ENCODE peak calls at places on chromosomes 3 and 15, in ten cellular contexts. One of them, this sample, is unnamed.

GRCh38 chr3:106920609-106921008 is 456.6 kb upstream of the CCDC54 start:
- DNase-seq in MM.1S: no peak
- DNase-seq in stimulated activated CD4-positive, alpha-beta T cell treated with anti-CD3 and anti-CD28 coated beads, Interleukin-2, amount 100 ng/mL, for 24 hours: no peak
- DNase-seq in HL-60: no peak
- DNase-seq in T-cell: no peak
- DNase-seq in cardiac muscle cell: no peak
- DNase-seq in tibial artery: no peak
- DNase-seq in endothelial cell: no peak
- DNase-seq in activated CD4-positive, alpha-beta T cell treated with anti-CD3 and anti-CD28 coated beads, Interleukin-2, amount 50 U/mL, for 1 hour: no peak
- DNase-seq in aorta: no peak
- DNase-seq in this sample: no peak

GRCh38 chr3:28745436-28745835 is 396.8 kb upstream of the AZI2 start:
- DNase-seq in T-cell: no peak
- DNase-seq in MM.1S: no peak
- DNase-seq in HL-60: no peak
- DNase-seq in cardiac muscle cell: peak; percentile 61
- DNase-seq in activated CD4-positive, alpha-beta T cell treated with anti-CD3 and anti-CD28 coated beads, Interleukin-2, amount 50 U/mL, for 1 hour: no peak
- DNase-seq in stimulated activated CD4-positive, alpha-beta T cell treated with anti-CD3 and anti-CD28 coated beads, Interleukin-2, amount 100 ng/mL, for 24 hours: no peak
- DNase-seq in tibial artery: no peak
- DNase-seq in aorta: no peak
- DNase-seq in endothelial cell: no peak
- DNase-seq in this sample: no peak

GRCh38 chr3:72475258-72476138 is 372.7 kb downstream of the SHQ1 start:
- DNase-seq in endothelial cell: no peak
- DNase-seq in T-cell: no peak
- DNase-seq in activated CD4-positive, alpha-beta T cell treated with anti-CD3 and anti-CD28 coated beads, Interleukin-2, amount 50 U/mL, for 1 hour: no peak
- DNase-seq in MM.1S: no peak
- DNase-seq in tibial artery: no peak
- DNase-seq in HL-60: peak; percentile 38
- DNase-seq in cardiac muscle cell: no peak
- DNase-seq in stimulated activated CD4-positive, alpha-beta T cell treated with anti-CD3 and anti-CD28 coated beads, Interleukin-2, amount 100 ng/mL, for 24 hours: no peak
- DNase-seq in aorta: no peak
- DNase-seq in this sample: no peak

GRCh38 chr3:8776406-8776805 is 7.0 kb upstream of the OXTR start:
- DNase-seq in aorta: no peak
- DNase-seq in MM.1S: no peak
- DNase-seq in tibial artery: no peak
- DNase-seq in T-cell: no peak
- DNase-seq in cardiac muscle cell: peak; percentile 75
- DNase-seq in HL-60: no peak
- DNase-seq in endothelial cell: no peak
- DNase-seq in activated CD4-positive, alpha-beta T cell treated with anti-CD3 and anti-CD28 coated beads, Interleukin-2, amount 50 U/mL, for 1 hour: no peak
- DNase-seq in stimulated activated CD4-positive, alpha-beta T cell treated with anti-CD3 and anti-CD28 coated beads, Interleukin-2, amount 100 ng/mL, for 24 hours: no peak
- DNase-seq in this sample: peak; percentile 92

GRCh38 chr3:104548401-104548800 is 818.3 kb upstream of the ALCAM start:
- DNase-seq in cardiac muscle cell: no peak
- DNase-seq in HL-60: no peak
- DNase-seq in stimulated activated CD4-positive, alpha-beta T cell treated with anti-CD3 and anti-CD28 coated beads, Interleukin-2, amount 100 ng/mL, for 24 hours: no peak
- DNase-seq in aorta: no peak
- DNase-seq in activated CD4-positive, alpha-beta T cell treated with anti-CD3 and anti-CD28 coated beads, Interleukin-2, amount 50 U/mL, for 1 hour: no peak
- DNase-seq in tibial artery: no peak
- DNase-seq in MM.1S: no peak
- DNase-seq in T-cell: no peak
- DNase-seq in endothelial cell: no peak
- DNase-seq in this sample: no peak

GRCh38 chr3:51190827-51191226 is 194.3 kb upstream of the MANF start:
- DNase-seq in cardiac muscle cell: no peak
- DNase-seq in tibial artery: no peak
- DNase-seq in endothelial cell: no peak
- DNase-seq in HL-60: no peak
- DNase-seq in stimulated activated CD4-positive, alpha-beta T cell treated with anti-CD3 and anti-CD28 coated beads, Interleukin-2, amount 100 ng/mL, for 24 hours: no peak
- DNase-seq in aorta: no peak
- DNase-seq in MM.1S: no peak
- DNase-seq in T-cell: no peak
- DNase-seq in activated CD4-positive, alpha-beta T cell treated with anti-CD3 and anti-CD28 coated beads, Interleukin-2, amount 50 U/mL, for 1 hour: no peak
- DNase-seq in this sample: no peak

GRCh38 chr3:190731596-190731995 is 130.9 kb downstream of the GMNC start:
- DNase-seq in MM.1S: no peak
- DNase-seq in HL-60: no peak
- DNase-seq in cardiac muscle cell: no peak
- DNase-seq in aorta: no peak
- DNase-seq in endothelial cell: no peak
- DNase-seq in stimulated activated CD4-positive, alpha-beta T cell treated with anti-CD3 and anti-CD28 coated beads, Interleukin-2, amount 100 ng/mL, for 24 hours: no peak
- DNase-seq in tibial artery: no peak
- DNase-seq in T-cell: no peak
- DNase-seq in activated CD4-positive, alpha-beta T cell treated with anti-CD3 and anti-CD28 coated beads, Interleukin-2, amount 50 U/mL, for 1 hour: no peak
- DNase-seq in this sample: no peak

GRCh38 chr3:126118591-126118990 is 34.7 kb upstream of the SLC41A3 start:
- DNase-seq in endothelial cell: no peak
- DNase-seq in tibial artery: peak; percentile 41
- DNase-seq in aorta: peak; percentile 40
- DNase-seq in cardiac muscle cell: no peak
- DNase-seq in MM.1S: no peak
- DNase-seq in HL-60: no peak
- DNase-seq in activated CD4-positive, alpha-beta T cell treated with anti-CD3 and anti-CD28 coated beads, Interleukin-2, amount 50 U/mL, for 1 hour: no peak
- DNase-seq in T-cell: no peak
- DNase-seq in stimulated activated CD4-positive, alpha-beta T cell treated with anti-CD3 and anti-CD28 coated beads, Interleukin-2, amount 100 ng/mL, for 24 hours: no peak
- DNase-seq in this sample: no peak

GRCh38 chr3:11447584-11448200 is 175.5 kb downstream of the ATG7 start:
- DNase-seq in cardiac muscle cell: no peak
- DNase-seq in tibial artery: no peak
- DNase-seq in stimulated activated CD4-positive, alpha-beta T cell treated with anti-CD3 and anti-CD28 coated beads, Interleukin-2, amount 100 ng/mL, for 24 hours: no peak
- DNase-seq in aorta: no peak
- DNase-seq in endothelial cell: no peak
- DNase-seq in HL-60: no peak
- DNase-seq in activated CD4-positive, alpha-beta T cell treated with anti-CD3 and anti-CD28 coated beads, Interleukin-2, amount 50 U/mL, for 1 hour: no peak
- DNase-seq in T-cell: no peak
- DNase-seq in MM.1S: no peak
- DNase-seq in this sample: no peak

GRCh38 chr3:43953814-43954241 is 263.1 kb downstream of the ABHD5 start:
- DNase-seq in activated CD4-positive, alpha-beta T cell treated with anti-CD3 and anti-CD28 coated beads, Interleukin-2, amount 50 U/mL, for 1 hour: no peak
- DNase-seq in cardiac muscle cell: peak; percentile 20
- DNase-seq in T-cell: no peak
- DNase-seq in aorta: no peak
- DNase-seq in tibial artery: no peak
- DNase-seq in MM.1S: no peak
- DNase-seq in HL-60: no peak
- DNase-seq in endothelial cell: no peak
- DNase-seq in stimulated activated CD4-positive, alpha-beta T cell treated with anti-CD3 and anti-CD28 coated beads, Interleukin-2, amount 100 ng/mL, for 24 hours: no peak
- DNase-seq in this sample: peak; percentile 24

GRCh38 chr3:26484140-26484539 is 138.4 kb upstream of the LRRC3B start:
- DNase-seq in stimulated activated CD4-positive, alpha-beta T cell treated with anti-CD3 and anti-CD28 coated beads, Interleukin-2, amount 100 ng/mL, for 24 hours: no peak
- DNase-seq in cardiac muscle cell: no peak
- DNase-seq in HL-60: no peak
- DNase-seq in tibial artery: no peak
- DNase-seq in endothelial cell: peak; percentile 25
- DNase-seq in T-cell: no peak
- DNase-seq in activated CD4-positive, alpha-beta T cell treated with anti-CD3 and anti-CD28 coated beads, Interleukin-2, amount 50 U/mL, for 1 hour: no peak
- DNase-seq in MM.1S: no peak
- DNase-seq in aorta: no peak
- DNase-seq in this sample: no peak

GRCh38 chr3:173371848-173372487 is 25.6 kb upstream of the NLGN1 start:
- DNase-seq in endothelial cell: peak; percentile 40
- DNase-seq in HL-60: no peak
- DNase-seq in aorta: peak; percentile 37
- DNase-seq in stimulated activated CD4-positive, alpha-beta T cell treated with anti-CD3 and anti-CD28 coated beads, Interleukin-2, amount 100 ng/mL, for 24 hours: no peak
- DNase-seq in cardiac muscle cell: peak; percentile 58
- DNase-seq in tibial artery: no peak
- DNase-seq in T-cell: no peak
- DNase-seq in MM.1S: peak; percentile 38
- DNase-seq in activated CD4-positive, alpha-beta T cell treated with anti-CD3 and anti-CD28 coated beads, Interleukin-2, amount 50 U/mL, for 1 hour: no peak
- DNase-seq in this sample: peak; percentile 34

GRCh38 chr3:11197471-11197870 is 43.2 kb downstream of the HRH1 start:
- DNase-seq in aorta: no peak
- DNase-seq in tibial artery: no peak
- DNase-seq in endothelial cell: no peak
- DNase-seq in cardiac muscle cell: no peak
- DNase-seq in MM.1S: no peak
- DNase-seq in T-cell: no peak
- DNase-seq in HL-60: no peak
- DNase-seq in activated CD4-positive, alpha-beta T cell treated with anti-CD3 and anti-CD28 coated beads, Interleukin-2, amount 50 U/mL, for 1 hour: no peak
- DNase-seq in stimulated activated CD4-positive, alpha-beta T cell treated with anti-CD3 and anti-CD28 coated beads, Interleukin-2, amount 100 ng/mL, for 24 hours: no peak
- DNase-seq in this sample: peak; percentile 54

GRCh38 chr3:102444101-102444500 is 9.3 kb downstream of the ZPLD1 start:
- DNase-seq in T-cell: no peak
- DNase-seq in stimulated activated CD4-positive, alpha-beta T cell treated with anti-CD3 and anti-CD28 coated beads, Interleukin-2, amount 100 ng/mL, for 24 hours: no peak
- DNase-seq in activated CD4-positive, alpha-beta T cell treated with anti-CD3 and anti-CD28 coated beads, Interleukin-2, amount 50 U/mL, for 1 hour: no peak
- DNase-seq in tibial artery: no peak
- DNase-seq in cardiac muscle cell: peak; percentile 50
- DNase-seq in aorta: no peak
- DNase-seq in HL-60: no peak
- DNase-seq in MM.1S: no peak
- DNase-seq in endothelial cell: no peak
- DNase-seq in this sample: peak; percentile 56

GRCh38 chr3:14124615-14125192 is at the start of the genes CHCHD4 and TMEM43:
- DNase-seq in cardiac muscle cell: peak; percentile 99
- DNase-seq in T-cell: peak; percentile 98
- DNase-seq in stimulated activated CD4-positive, alpha-beta T cell treated with anti-CD3 and anti-CD28 coated beads, Interleukin-2, amount 100 ng/mL, for 24 hours: peak; percentile 96
- DNase-seq in activated CD4-positive, alpha-beta T cell treated with anti-CD3 and anti-CD28 coated beads, Interleukin-2, amount 50 U/mL, for 1 hour: peak; percentile 98
- DNase-seq in endothelial cell: peak; percentile 97
- DNase-seq in tibial artery: peak; percentile 100
- DNase-seq in HL-60: peak; percentile 97
- DNase-seq in aorta: peak; percentile 100
- DNase-seq in MM.1S: peak; percentile 99
- DNase-seq in this sample: peak; percentile 99

GRCh38 chr3:81726132-81726531 is 35.3 kb downstream of the GBE1 start:
- DNase-seq in HL-60: no peak
- DNase-seq in stimulated activated CD4-positive, alpha-beta T cell treated with anti-CD3 and anti-CD28 coated beads, Interleukin-2, amount 100 ng/mL, for 24 hours: no peak
- DNase-seq in cardiac muscle cell: peak; percentile 33
- DNase-seq in tibial artery: no peak
- DNase-seq in T-cell: no peak
- DNase-seq in MM.1S: no peak
- DNase-seq in activated CD4-positive, alpha-beta T cell treated with anti-CD3 and anti-CD28 coated beads, Interleukin-2, amount 50 U/mL, for 1 hour: no peak
- DNase-seq in aorta: no peak
- DNase-seq in endothelial cell: no peak
- DNase-seq in this sample: peak; percentile 56

GRCh38 chr15:61828008-61828407 is 232.2 kb downstream of the VPS13C start:
- DNase-seq in aorta: no peak
- DNase-seq in activated CD4-positive, alpha-beta T cell treated with anti-CD3 and anti-CD28 coated beads, Interleukin-2, amount 50 U/mL, for 1 hour: no peak
- DNase-seq in endothelial cell: no peak
- DNase-seq in cardiac muscle cell: no peak
- DNase-seq in tibial artery: no peak
- DNase-seq in T-cell: no peak
- DNase-seq in MM.1S: no peak
- DNase-seq in HL-60: no peak
- DNase-seq in stimulated activated CD4-positive, alpha-beta T cell treated with anti-CD3 and anti-CD28 coated beads, Interleukin-2, amount 100 ng/mL, for 24 hours: no peak
- DNase-seq in this sample: no peak

GRCh38 chr3:136235545-136235944 is 14.6 kb upstream of the PCCB start:
- DNase-seq in T-cell: no peak
- DNase-seq in HL-60: no peak
- DNase-seq in tibial artery: no peak
- DNase-seq in stimulated activated CD4-positive, alpha-beta T cell treated with anti-CD3 and anti-CD28 coated beads, Interleukin-2, amount 100 ng/mL, for 24 hours: no peak
- DNase-seq in aorta: no peak
- DNase-seq in activated CD4-positive, alpha-beta T cell treated with anti-CD3 and anti-CD28 coated beads, Interleukin-2, amount 50 U/mL, for 1 hour: no peak
- DNase-seq in endothelial cell: no peak
- DNase-seq in MM.1S: no peak
- DNase-seq in cardiac muscle cell: no peak
- DNase-seq in this sample: no peak

GRCh38 chr3:71131893-71132314 is 451.6 kb downstream of the FOXP1 start:
- DNase-seq in HL-60: no peak
- DNase-seq in activated CD4-positive, alpha-beta T cell treated with anti-CD3 and anti-CD28 coated beads, Interleukin-2, amount 50 U/mL, for 1 hour: no peak
- DNase-seq in T-cell: no peak
- DNase-seq in tibial artery: no peak
- DNase-seq in stimulated activated CD4-positive, alpha-beta T cell treated with anti-CD3 and anti-CD28 coated beads, Interleukin-2, amount 100 ng/mL, for 24 hours: no peak
- DNase-seq in cardiac muscle cell: no peak
- DNase-seq in aorta: no peak
- DNase-seq in MM.1S: no peak
- DNase-seq in endothelial cell: no peak
- DNase-seq in this sample: no peak

GRCh38 chr15:78697449-78697848 is 56.4 kb upstream of the CHRNB4 start:
- DNase-seq in cardiac muscle cell: no peak
- DNase-seq in T-cell: no peak
- DNase-seq in stimulated activated CD4-positive, alpha-beta T cell treated with anti-CD3 and anti-CD28 coated beads, Interleukin-2, amount 100 ng/mL, for 24 hours: no peak
- DNase-seq in MM.1S: no peak
- DNase-seq in tibial artery: no peak
- DNase-seq in HL-60: no peak
- DNase-seq in aorta: no peak
- DNase-seq in endothelial cell: no peak
- DNase-seq in activated CD4-positive, alpha-beta T cell treated with anti-CD3 and anti-CD28 coated beads, Interleukin-2, amount 50 U/mL, for 1 hour: no peak
- DNase-seq in this sample: no peak

This sample was measured in IMR-90.